ENCODE peak calls at places on chromosomes 16 and 17, in six cellular contexts. P is choroid plexus epithelial cell, Y is ascending aorta, N is lower lobe of right lung, I is fibroblast of pulmonary artery, U is NCI-H1092. J is an unnamed sample.

GRCh38 chr17:48121921-48122650 is 14.5 kb downstream of the SNX11 start:
- DNase-seq in P (no peak), Y (no peak), N (no peak), I (no peak), U (no peak), J (no peak)

GRCh38 chr17:3012926-3013581 is 50.4 kb downstream of the OR1D5 start:
- DNase-seq in P (peak), Y (peak), N (peak), I (peak), U (no peak), J (peak)

GRCh38 chr17:79777166-79777843 is 643 bp upstream of the CBX2 start:
- DNase-seq in P (peak), Y (no peak), N (peak), I (peak), U (peak), J (no peak)

GRCh38 chr16:48537275-48537674 is 72.7 kb downstream of the N4BP1 start:
- DNase-seq in P (no peak), Y (no peak), N (no peak), I (no peak), U (no peak), J (no peak)

GRCh38 chr16:88017006-88017405 is 65.8 kb downstream of the BANP start:
- DNase-seq in P (no peak), Y (no peak), N (peak), I (no peak), U (no peak), J (peak)

GRCh38 chr17:74391771-74392170 is 24.5 kb downstream of the GPR142 start:
- DNase-seq in P (no peak), Y (no peak), N (no peak), I (no peak), U (no peak), J (peak)

GRCh38 chr16:87202346-87202745 is 114.8 kb downstream of the C16orf95 start:
- DNase-seq in P (peak), Y (no peak), N (no peak), I (peak), U (no peak), J (no peak)

GRCh38 chr16:610513-611381 is 20.0 kb upstream of the WFIKKN1 start:
- DNase-seq in P (peak), Y (no peak), N (peak), I (no peak), U (no peak), J (peak)

GRCh38 chr17:73695035-73695738 is 50.9 kb upstream of the SDK2 start:
- DNase-seq in P (no peak), Y (no peak), N (no peak), I (no peak), U (no peak), J (no peak)

GRCh38 chr16:85444879-85445778 is 168.0 kb upstream of the GSE1 start:
- DNase-seq in P (no peak), Y (no peak), N (no peak), I (no peak), U (peak), J (peak)

GRCh38 chr16:23962001-23962400 is 126.2 kb downstream of the PRKCB start:
- DNase-seq in P (no peak), Y (no peak), N (no peak), I (no peak), U (no peak), J (no peak)

GRCh38 chr16:27363797-27364196 is 38.2 kb upstream of the IL21R start:
- DNase-seq in P (no peak), Y (no peak), N (peak), I (peak), U (no peak), J (peak)

GRCh38 chr16:89575247-89576172 is at the start of gene CPNE7:
- DNase-seq in P (no peak), Y (no peak), N (no peak), I (no peak), U (no peak), J (no peak)

GRCh38 chr16:3974751-3975150 is 94.2 kb upstream of the CREBBP start:
- DNase-seq in P (no peak), Y (no peak), N (peak), I (no peak), U (no peak), J (no peak)

GRCh38 chr17:82477934-82478333 is 19.4 kb downstream of the NARF start:
- DNase-seq in P (peak), Y (no peak), N (no peak), I (no peak), U (no peak), J (no peak)

GRCh38 chr16:83859265-83859664 is 39.6 kb upstream of the MLYCD start:
- DNase-seq in P (no peak), Y (no peak), N (no peak), I (no peak), U (no peak), J (no peak)

GRCh38 chr17:44518032-44518431 is 14.8 kb upstream of the GPATCH8 start:
- DNase-seq in P (peak), Y (no peak), N (no peak), I (no peak), U (no peak), J (no peak)

GRCh38 chr16:3179651-3180050 is 8.4 kb upstream of the OR1F1 start:
- DNase-seq in P (no peak), Y (no peak), N (peak), I (no peak), U (no peak), J (no peak)